ENCODE peak calls at places on chromosome 5, in seven cellular contexts. L is MM.1S; E is right atrium auricular region; D is RWPE1; K is NAMALWA; J is effector memory CD8-positive, alpha-beta T cell; F is OCI-LY7. S is an unnamed sample.
A peak's percentile ranks its signal among the peaks of the same experiment; 100 is the strongest.

GRCh38 chr5:119524461-119524860 is 72.2 kb downstream of the HSD17B4 start:
- DNase-seq in D (no peak), K (no peak), E (no peak), F (no peak), L (no peak), J (no peak), S (no peak)

GRCh38 chr5:141476132-141476909 is 555 bp downstream of the PCDHGC3 start:
- DNase-seq in D (peak; percentile 80), E (peak; percentile 80), K (peak; percentile 25), L (peak; percentile 16), F (peak; percentile 43), J (no peak), S (peak; percentile 74)

GRCh38 chr5:90878549-90879196 is 320.1 kb downstream of the ADGRV1 start:
- DNase-seq in D (peak; percentile 32), L (no peak), K (no peak), E (no peak), F (no peak), J (no peak), S (no peak)

GRCh38 chr5:2530609-2531008 is 220.9 kb downstream of the IRX2 start:
- DNase-seq in J (no peak), K (no peak), D (no peak), E (peak; percentile 44), F (no peak), L (no peak), S (no peak)

GRCh38 chr5:111635151-111635945 is 121.6 kb downstream of the NREP start:
- DNase-seq in F (no peak), J (no peak), E (no peak), D (no peak), L (no peak), K (no peak), S (no peak)

GRCh38 chr5:14035859-14036440 is 91.5 kb upstream of the DNAH5 start:
- DNase-seq in K (peak; percentile 39), E (no peak), D (peak; percentile 97), L (peak; percentile 14), F (no peak), J (no peak), S (peak; percentile 25)

GRCh38 chr5:15615859-15616258 is 115.9 kb downstream of the FBXL7 start:
- DNase-seq in J (no peak), D (no peak), F (no peak), E (no peak), K (no peak), L (no peak), S (no peak)

GRCh38 chr5:150627731-150628545 is 12.5 kb upstream of the SYNPO start:
- DNase-seq in E (no peak), J (no peak), L (no peak), D (no peak), K (no peak), F (no peak), S (no peak)

GRCh38 chr5:161406880-161407279 is 139.6 kb downstream of the GABRB2 start:
- DNase-seq in K (no peak), E (no peak), F (no peak), J (no peak), L (no peak), D (no peak), S (no peak)

GRCh38 chr5:39379683-39380082 is 15.4 kb upstream of the C9 start:
- DNase-seq in K (no peak), E (no peak), F (no peak), L (no peak), J (no peak), D (no peak), S (no peak)

GRCh38 chr5:1137567-1138444 is 25.9 kb upstream of the SLC12A7 start:
- DNase-seq in L (no peak), D (no peak), F (peak; percentile 34), J (no peak), E (no peak), K (peak; percentile 75), S (no peak)

GRCh38 chr5:61964199-61964598 is 341.8 kb upstream of the KIF2A start:
- DNase-seq in K (no peak), F (no peak), J (no peak), D (peak; percentile 27), E (no peak), L (no peak), S (no peak)

GRCh38 chr5:144697847-144698262 is 527.2 kb downstream of the KCTD16 start:
- DNase-seq in L (no peak), F (no peak), K (no peak), D (peak; percentile 3), J (no peak), E (no peak), S (no peak)

GRCh38 chr5:180626661-180627385 is 22.6 kb downstream of the FLT4 start:
- DNase-seq in J (no peak), L (no peak), K (no peak), D (no peak), F (no peak), E (no peak), S (no peak)

GRCh38 chr5:10465726-10466125 is 24.0 kb downstream of the ROPN1L start:
- DNase-seq in F (no peak), J (no peak), K (no peak), E (no peak), L (no peak), D (no peak), S (no peak)

GRCh38 chr5:152246401-152246800 is 158.7 kb downstream of the NMUR2 start:
- DNase-seq in F (peak; percentile 9), J (no peak), K (peak; percentile 12), D (peak; percentile 47), E (no peak), L (peak; percentile 49), S (no peak)

GRCh38 chr5:138495351-138495750 is 30.1 kb downstream of the EGR1 start:
- DNase-seq in K (no peak), F (no peak), J (no peak), L (no peak), D (no peak), E (no peak), S (no peak)

GRCh38 chr5:155728146-155728856 is 598.7 kb upstream of the SGCD start:
- DNase-seq in D (peak; percentile 29), J (no peak), E (no peak), F (no peak), L (no peak), K (no peak), S (no peak)

GRCh38 chr5:178116406-178116885 is 3.1 kb downstream of the N4BP3 start:
- DNase-seq in E (no peak), L (no peak), F (peak; percentile 77), J (peak; percentile 87), K (peak; percentile 92), D (no peak), S (no peak)

GRCh38 chr5:10563940-10564837 is at the start of gene ANKRD33B:
- DNase-seq in F (peak; percentile 91), K (peak; percentile 96), L (peak; percentile 88), D (peak; percentile 63), E (no peak), J (peak; percentile 61), S (peak; percentile 72)

GRCh38 chr5:3149899-3150298 is 398.4 kb upstream of the IRX2 start:
- DNase-seq in D (no peak), F (no peak), L (no peak), E (no peak), J (no peak), K (no peak), S (no peak)

GRCh38 chr5:13251623-13252367 is 692.7 kb downstream of the DNAH5 start:
- DNase-seq in J (no peak), L (no peak), E (no peak), K (peak; percentile 5), F (no peak), D (no peak), S (no peak)

GRCh38 chr5:35853652-35854051 is 3.0 kb upstream of the IL7R start:
- DNase-seq in J (peak; percentile 59), L (no peak), K (no peak), D (no peak), F (no peak), E (no peak), S (peak; percentile 18)

GRCh38 chr5:40464461-40464860 is 215.3 kb upstream of the PTGER4 start:
- DNase-seq in E (no peak), L (no peak), J (no peak), F (no peak), D (peak; percentile 41), K (no peak), S (no peak)

GRCh38 chr5:75052461-75053285 is at the start of gene GCNT4:
- DNase-seq in L (no peak), J (peak; percentile 39), D (peak; percentile 54), E (no peak), F (no peak), K (no peak), S (peak; percentile 28)

GRCh38 chr5:141560141-141560540 is 58.7 kb downstream of the DIAPH1 start:
- DNase-seq in L (no peak), J (no peak), F (no peak), K (no peak), D (peak; percentile 34), E (no peak), S (peak; percentile 23)